ENCODE peak calls at places on chromosomes 13 and 19, in nine cellular contexts. T, J, F, Z, P, H, O, Y and L are unnamed samples.
A peak's percentile ranks its signal among the peaks of the same experiment; 100 is the strongest.

GRCh38 chr19:14097532-14098151 is 7.1 kb upstream of the SAMD1 start:
- DNase-seq in Y (no peak), O (no peak), Z (no peak), H (no peak), P (no peak), F (no peak), T (no peak), J (no peak), L (no peak)

GRCh38 chr13:63190742-63191141 is 1775.1 kb upstream of the PCDH20 start:
- DNase-seq in O (no peak), P (no peak), H (no peak), T (peak; percentile 9), Z (no peak), F (no peak), J (no peak), Y (no peak), L (no peak)

GRCh38 chr13:74035881-74036280 is 98.3 kb downstream of the KLF12 start:
- DNase-seq in F (no peak), P (no peak), T (no peak), Z (no peak), H (no peak), J (no peak), O (no peak), Y (no peak), L (no peak)

GRCh38 chr13:59793107-59793506 is 370.6 kb downstream of the DIAPH3 start:
- DNase-seq in T (no peak), J (no peak), H (no peak), Z (no peak), O (no peak), P (no peak), F (no peak), Y (no peak), L (no peak)

GRCh38 chr19:18428837-18429674 is 8.9 kb downstream of the ISYNA1 start:
- DNase-seq in Y (peak; percentile 93), T (no peak), O (peak; percentile 79), J (peak; percentile 53), P (peak; percentile 80), H (peak; percentile 71), F (no peak), Z (peak; percentile 80), L (no peak)

GRCh38 chr13:80001510-80001842 is 339.4 kb downstream of the SPRY2 start:
- DNase-seq in H (no peak), O (no peak), P (no peak), Z (no peak), Y (no peak), F (no peak), T (no peak), J (no peak), L (no peak)

GRCh38 chr13:35598790-35599369 is 122.4 kb upstream of the MAB21L1 start:
- DNase-seq in T (no peak), H (no peak), Y (no peak), F (no peak), P (no peak), O (no peak), J (no peak), Z (no peak), L (no peak)

GRCh38 chr19:12365094-12365371 is 450 bp downstream of the ZNF442 start:
- DNase-seq in J (no peak), Z (no peak), T (no peak), F (no peak), P (no peak), H (no peak), Y (peak; percentile 42), O (peak; percentile 35), L (no peak)